ENCODE peak calls at places on chromosomes 1 and 21, in four cellular contexts. Y is K562, V is HepG2, O is HEK293T. J is an unnamed sample.

GRCh38 chr1:187691439-187691838 is 862.7 kb downstream of the PLA2G4A start:
- DNase-seq in V (peak), O (no peak), Y (no peak), J (no peak)

GRCh38 chr1:24966121-24966723 is 36.1 kb upstream of the RUNX3 start:
- DNase-seq in V (no peak), O (no peak), Y (no peak), J (no peak)

GRCh38 chr1:6234502-6235295 is 1.1 kb downstream of the ICMT start:
- DNase-seq in V (no peak), Y (no peak), O (no peak), J (no peak)

GRCh38 chr1:229199261-229199850 is 71.6 kb upstream of the RAB4A start:
- DNase-seq in Y (no peak), V (no peak), O (no peak), J (no peak)

GRCh38 chr1:16072095-16072494 is 1.4 kb downstream of the FAM131C start:
- DNase-seq in O (no peak), Y (no peak), V (no peak), J (no peak)

GRCh38 chr1:108816049-108816882 is 40.6 kb downstream of the AKNAD1 start:
- DNase-seq in Y (peak), V (peak), O (peak), J (no peak)

GRCh38 chr1:189669846-189670245 is 807.8 kb downstream of the BRINP3 start:
- DNase-seq in V (no peak), O (no peak), Y (no peak), J (no peak)

GRCh38 chr1:26122988-26123973 is 11.7 kb downstream of the PDIK1L start:
- DNase-seq in O (no peak), Y (no peak), V (no peak), J (no peak)

GRCh38 chr1:25706146-25707089 is 89.8 kb downstream of the MAN1C1 start:
- DNase-seq in O (no peak), V (no peak), Y (no peak), J (no peak)

GRCh38 chr1:206505702-206506375 is 1.5 kb upstream of the RASSF5 start:
- DNase-seq in Y (no peak), O (no peak), V (no peak), J (no peak)

GRCh38 chr1:48246727-48247126 is 24.2 kb downstream of the SLC5A9 start:
- DNase-seq in Y (no peak), V (no peak), O (no peak), J (no peak)

GRCh38 chr1:178506177-178506576 is 6.7 kb upstream of the TEX35 start:
- DNase-seq in V (no peak), O (no peak), Y (no peak), J (no peak)

GRCh38 chr1:24503003-24503751 is 541 bp downstream of the RCAN3 start:
- DNase-seq in O (no peak), Y (no peak), V (no peak), J (no peak)

GRCh38 chr1:173190101-173190895 is 16.8 kb downstream of the TNFSF4 start:
- DNase-seq in O (no peak), Y (no peak), V (peak), J (peak)
- TF ChIP-seq TARDBP in O (no peak), Y (no peak), V (peak), J (no peak)

GRCh38 chr1:94865369-94865768 is 45.2 kb downstream of the SLC44A3 start:
- DNase-seq in Y (no peak), O (no peak), V (no peak), J (no peak)
- TF ChIP-seq TARDBP in Y (no peak), O (no peak), V (no peak), J (no peak)

DNA sequence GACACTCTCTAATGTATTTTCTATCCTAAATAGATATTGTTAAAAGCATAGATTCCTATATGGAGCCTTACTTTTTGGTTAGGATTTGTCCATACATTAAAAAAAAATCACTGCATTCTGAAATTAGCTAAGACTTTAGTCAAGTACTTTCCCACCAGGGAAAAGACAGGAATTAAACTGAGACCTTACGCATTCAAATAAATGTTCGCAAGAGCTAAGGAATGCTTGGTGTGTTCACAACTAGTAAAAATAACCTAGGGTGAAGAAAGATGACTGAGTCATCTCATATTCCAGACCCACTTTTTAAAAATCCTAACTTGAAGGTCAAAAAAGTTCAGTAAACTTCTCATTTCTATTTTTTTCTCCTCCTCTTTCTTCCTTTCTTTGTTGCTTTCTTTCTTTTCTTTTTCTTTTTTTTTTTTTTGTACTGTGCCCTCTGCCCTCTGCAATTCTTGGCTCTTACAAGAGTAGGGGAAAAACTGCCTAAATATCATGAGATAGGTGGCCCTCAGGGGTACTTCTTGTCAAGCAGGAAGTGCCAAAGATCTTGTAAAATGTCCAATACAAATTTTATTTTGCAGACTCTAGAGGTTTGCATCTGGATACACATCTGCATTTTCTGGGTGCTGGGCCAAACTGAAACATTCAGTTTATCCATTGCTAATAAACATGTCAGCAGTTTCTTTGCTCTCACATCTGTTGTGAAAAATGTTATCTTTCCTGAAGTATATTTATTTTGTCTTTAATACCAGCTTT is 121.4 kb upstream of the GORAB start:
- DNase-seq in Y (no peak), V (no peak), O (no peak), J (no peak)
- TF ChIP-seq TARDBP in Y (no peak), V (no peak), O (no peak), J (no peak)

DNA sequence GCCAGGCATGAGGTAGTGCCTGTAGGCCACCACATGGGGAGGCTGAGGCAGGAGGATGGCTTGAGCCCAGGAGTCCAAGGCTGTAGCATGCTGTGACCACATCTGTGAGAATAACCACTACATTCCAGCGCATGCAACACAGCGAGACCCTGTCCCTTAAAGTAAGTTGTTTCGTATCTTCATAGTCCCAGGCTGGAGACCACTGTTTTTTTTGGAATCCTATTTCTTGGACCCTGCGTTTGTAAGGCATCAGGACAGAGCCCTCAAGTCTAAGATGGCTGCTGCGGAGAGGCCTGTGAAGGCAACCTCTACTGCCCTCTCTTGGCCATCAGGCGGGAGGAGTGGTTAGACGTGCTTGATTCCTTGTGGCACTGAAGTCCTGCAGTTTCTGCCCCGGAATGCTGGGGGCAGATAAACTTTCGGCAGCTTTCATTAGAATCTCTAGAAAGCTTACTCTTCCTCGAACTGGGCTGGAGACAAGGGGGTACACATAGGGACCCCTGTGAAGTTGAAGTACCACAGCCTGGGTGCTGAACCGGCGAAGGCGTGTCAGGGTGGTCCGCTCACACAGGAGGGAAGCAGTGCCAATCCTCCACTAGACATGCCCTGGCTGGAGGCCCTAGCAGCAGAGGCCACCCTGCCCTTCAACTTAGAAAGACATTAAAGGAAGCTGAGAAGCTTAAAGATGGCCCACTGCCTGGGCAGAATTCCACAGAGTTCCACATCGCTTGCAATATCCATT is 36.6 kb downstream of the RABIF start:
- DNase-seq in O (peak), Y (peak), V (peak), J (no peak)
- TF ChIP-seq TARDBP in O (no peak), Y (no peak), V (no peak), J (no peak)

GRCh38 chr21:14922980-14923379 is 141.8 kb downstream of the NRIP1 start:
- DNase-seq in Y (no peak), V (no peak), O (no peak), J (no peak)

GRCh38 chr21:14913576-14914146 is 151.1 kb downstream of the NRIP1 start:
- DNase-seq in O (no peak), Y (no peak), V (no peak), J (no peak)

GRCh38 chr21:14917762-14918161 is 147.0 kb downstream of the NRIP1 start:
- DNase-seq in V (no peak), Y (no peak), O (no peak), J (no peak)

GRCh38 chr21:14916676-14917141 is 148.1 kb downstream of the NRIP1 start:
- DNase-seq in V (no peak), Y (no peak), O (no peak), J (no peak)

GRCh38 chr21:14918542-14918941 is 146.3 kb downstream of the NRIP1 start:
- DNase-seq in O (no peak), Y (no peak), V (no peak), J (no peak)
- TF ChIP-seq TARDBP in O (no peak), Y (no peak), V (no peak), J (no peak)

DNA sequence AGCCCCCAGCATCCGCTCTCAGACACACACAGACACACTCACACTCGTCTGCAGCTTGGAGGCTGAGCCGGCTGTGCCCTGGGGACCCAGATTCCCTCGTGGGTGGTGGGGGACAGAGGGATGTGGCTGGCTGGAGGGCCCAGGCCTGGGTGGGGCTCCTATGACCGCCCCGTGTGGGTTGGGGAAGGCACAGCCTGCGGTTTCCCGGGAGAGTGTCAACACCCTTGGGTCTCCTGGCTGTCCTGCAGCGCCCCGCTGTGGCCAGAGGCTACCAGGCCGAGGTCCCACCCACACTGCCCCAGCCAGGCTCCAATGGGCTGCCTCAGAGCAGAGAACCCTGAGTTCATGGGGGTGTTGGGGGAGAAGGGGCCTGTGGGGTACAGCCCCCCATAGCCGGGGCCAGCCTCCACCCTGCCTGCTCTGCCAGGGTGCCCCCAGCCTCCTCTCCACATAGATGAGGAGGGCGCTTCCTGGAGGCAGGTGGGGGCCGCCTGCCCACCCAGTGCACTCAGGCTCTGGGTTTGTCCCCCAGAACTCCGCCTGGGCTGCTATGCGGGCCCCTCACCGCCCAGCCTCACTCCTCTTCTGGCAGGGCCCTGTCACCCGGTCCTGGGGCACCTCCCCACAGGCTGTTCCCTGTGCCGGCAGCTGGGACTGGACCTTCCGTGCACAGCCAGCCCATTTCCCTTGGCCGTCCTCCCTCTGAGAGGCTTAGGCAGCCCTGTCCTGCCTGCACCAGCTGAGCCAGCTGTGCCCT is at the start of gene TTC34:
- DNase-seq in O (peak), Y (peak), V (peak), J (no peak)
- TF ChIP-seq TARDBP in O (no peak), Y (no peak), V (no peak), J (no peak)

GRCh38 chr1:20481643-20482498 is 4.1 kb downstream of the CAMK2N1 start:
- DNase-seq in Y (no peak), O (no peak), V (peak), J (no peak)

GRCh38 chr1:20484526-20485462 is 1.2 kb downstream of the CAMK2N1 start:
- DNase-seq in O (peak), Y (no peak), V (no peak), J (no peak)

GRCh38 chr1:20485527-20486456 is at the start of gene CAMK2N1:
- DNase-seq in V (peak), Y (peak), O (peak), J (no peak)

GRCh38 chr1:20483098-20483832 is 2.7 kb downstream of the CAMK2N1 start:
- DNase-seq in V (peak), O (no peak), Y (no peak), J (no peak)

GRCh38 chr1:20483833-20484525 is 2.0 kb downstream of the CAMK2N1 start:
- DNase-seq in V (no peak), O (no peak), Y (no peak), J (no peak)
- TF ChIP-seq TARDBP in V (no peak), O (no peak), Y (no peak), J (no peak)